ENCODE peak calls at places on chromosomes 3 and 15, in four cellular contexts. Y is neural progenitor cell; N is CD8-positive, alpha-beta T cell; V is A549. E is an unnamed sample.

GRCh38 chr3:8441969-8442559 is 59.6 kb upstream of the LMCD1 start:
- DNase-seq in N (no peak), V (peak; percentile 87), Y (peak; percentile 84), E (no peak)

GRCh38 chr3:57545636-57546268 is 1.6 kb upstream of the DNAH12 start:
- DNase-seq in N (no peak), V (no peak), Y (peak; percentile 4), E (peak; percentile 69)

GRCh38 chr15:41695750-41696436 is 35.7 kb downstream of the MGA start:
- DNase-seq in N (peak; percentile 7), V (peak; percentile 42), Y (no peak), E (no peak)

GRCh38 chr3:11200679-11200952 is 46.3 kb downstream of the HRH1 start:
- DNase-seq in Y (no peak), V (no peak), N (no peak), E (no peak)

GRCh38 chr15:73876779-73877178 is 3.4 kb downstream of the TBC1D21 start:
- DNase-seq in Y (no peak), V (no peak), N (no peak), E (no peak)

GRCh38 chr3:144039661-144040060 is 68.0 kb downstream of the DIPK2A start:
- DNase-seq in V (no peak), N (no peak), Y (no peak), E (no peak)

GRCh38 chr15:80804970-80805495 is 25.9 kb downstream of the CEMIP start:
- DNase-seq in N (no peak), V (peak; percentile 49), Y (no peak), E (no peak)

GRCh38 chr3:106049876-106050275 is 181.1 kb upstream of the CBLB start:
- DNase-seq in N (no peak), V (no peak), Y (no peak), E (no peak)

GRCh38 chr15:98506711-98507110 is 141.6 kb upstream of the IGF1R start:
- DNase-seq in Y (no peak), N (no peak), V (no peak), E (peak; percentile 63)

GRCh38 chr3:56347219-56347871 is 120.9 kb downstream of the ERC2 start:
- DNase-seq in Y (peak; percentile 73), V (peak; percentile 14), N (no peak), E (peak; percentile 41)

GRCh38 chr3:3127432-3128010 is 781 bp downstream of the TRNT1 start:
- DNase-seq in N (no peak), Y (peak; percentile 16), V (peak; percentile 19), E (no peak)

GRCh38 chr3:189962466-189962865 is 158.2 kb downstream of the P3H2 start:
- DNase-seq in N (no peak), V (no peak), Y (no peak), E (no peak)

GRCh38 chr3:157572559-157573270 is 69.5 kb upstream of the VEPH1 start:
- DNase-seq in Y (peak; percentile 74), V (peak; percentile 57), N (no peak), E (no peak)

GRCh38 chr15:75054172-75054897 is 30.9 kb downstream of the PPCDC start:
- DNase-seq in V (no peak), N (no peak), Y (no peak), E (no peak)

GRCh38 chr15:99564221-99565030 is 1.4 kb upstream of the MEF2A start:
- DNase-seq in Y (peak; percentile 39), V (no peak), N (no peak), E (peak; percentile 65)

GRCh38 chr3:130258532-130258952 is 86.9 kb upstream of the COL6A5 start:
- DNase-seq in N (no peak), V (no peak), Y (no peak), E (peak; percentile 55)

GRCh38 chr3:73766599-73767378 is 142.0 kb upstream of the PDZRN3 start:
- DNase-seq in Y (peak; percentile 25), V (no peak), N (no peak), E (no peak)

GRCh38 chr3:127735767-127736693 is 63.3 kb downstream of the ABTB1 start:
- DNase-seq in N (no peak), Y (no peak), V (peak; percentile 24), E (no peak)

GRCh38 chr3:63364909-63365308 is 86.8 kb downstream of the SYNPR start:
- DNase-seq in V (peak; percentile 3), N (no peak), Y (peak; percentile 57), E (no peak)

GRCh38 chr3:197238842-197239241 is 59.6 kb downstream of the DLG1 start:
- DNase-seq in Y (no peak), V (no peak), N (no peak), E (no peak)
- H3K4me3 ChIP-seq in Y (no peak overlapping the region), V (no peak overlapping the region), N (no peak overlapping the region), E (no peak overlapping the region)

DNA sequence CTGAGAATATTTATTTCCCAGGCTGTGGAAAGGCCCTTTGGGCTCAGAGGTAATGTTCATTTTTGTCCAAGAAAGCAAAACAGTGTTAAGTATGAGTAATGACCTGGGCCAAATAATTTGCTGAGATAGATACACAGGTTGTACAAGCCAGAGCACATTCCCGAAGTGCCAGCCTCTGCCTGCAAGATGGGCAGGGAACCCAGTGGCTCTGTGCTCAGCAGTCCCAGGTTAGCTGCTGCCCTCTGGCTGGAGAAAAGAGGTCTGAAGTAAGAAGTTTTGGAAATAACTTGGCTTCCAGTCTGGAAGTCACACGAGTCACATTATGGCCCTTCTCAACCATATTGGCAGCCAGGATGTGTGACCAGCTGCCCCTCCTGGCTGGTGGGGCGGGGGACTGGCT is 20.2 kb downstream of the MYZAP start:
- DNase-seq in Y (peak; percentile 19), V (peak; percentile 62), N (no peak), E (no peak)
- H3K4me1 ChIP-seq in Y (peaks cover 9% of the 10 kb centered on the region), V (peaks cover 62% of the 10 kb centered on the region), N (no peaks in the 10 kb centered on the region), E (peaks cover 11% of the 10 kb centered on the region)

GRCh38 chr3:50603261-50604109 is 8.1 kb downstream of the CISH start:
- DNase-seq in N (no peak), V (no peak), Y (no peak), E (no peak)
- H3K27ac ChIP-seq in N (peak overlapping the region; percentile 52), V (peak overlapping the region; percentile 98), Y (no peak overlapping the region), E (no peak overlapping the region)

GRCh38 chr15:68565701-68566100 is 13.1 kb upstream of the CORO2B start:
- DNase-seq in N (no peak), Y (no peak), V (no peak), E (no peak)
- H3K4me3 ChIP-seq in N (no peak overlapping the region), Y (no peak overlapping the region), V (no peak overlapping the region), E (no peak overlapping the region)